ENCODE peak calls at places on chromosomes 2 and 18, in eight cellular contexts. U is ACHN; T is cardiac muscle cell; P is iris pigment epithelial cell; Y is NCI-H1417; O is naive thymus-derived CD8-positive, alpha-beta T cell; Q is HepG2; S is iPS-NIHi11. M is an unnamed sample.
A peak's percentile ranks its signal among the peaks of the same experiment; 100 is the strongest.

GRCh38 chr18:33128581-33128980 is 311.9 kb downstream of the CCDC178 start:
- DNase-seq in T (no peak), U (no peak), Q (no peak), S (no peak), Y (no peak), P (no peak), O (no peak), M (no peak)

GRCh38 chr2:84919885-84920580 is 14.6 kb downstream of the TMSB10 start:
- DNase-seq in Y (peak; percentile 2), O (peak; percentile 54), T (no peak), U (peak; percentile 96), Q (peak; percentile 95), P (peak; percentile 97), S (no peak), M (peak; percentile 94)

GRCh38 chr2:43539991-43540860 is 55.6 kb downstream of the THADA start:
- DNase-seq in Y (no peak), T (no peak), U (peak; percentile 51), Q (no peak), O (no peak), S (no peak), P (peak; percentile 96), M (no peak)

GRCh38 chr2:25176541-25177368 is 8.4 kb upstream of the POMC start:
- DNase-seq in Y (peak; percentile 28), Q (no peak), O (no peak), U (no peak), S (no peak), P (no peak), T (no peak), M (no peak)

GRCh38 chr2:18600255-18600613 is 10.9 kb upstream of the NT5C1B start:
- DNase-seq in O (no peak), P (no peak), Y (no peak), U (no peak), T (no peak), S (no peak), Q (no peak), M (no peak)

GRCh38 chr2:219452361-219453317 is 18.0 kb downstream of the SPEG start:
- DNase-seq in U (peak; percentile 89), Q (no peak), Y (no peak), O (no peak), S (no peak), P (peak; percentile 90), T (no peak), M (no peak)

GRCh38 chr18:23951206-23951605 is 63.3 kb upstream of the TTC39C start:
- DNase-seq in T (no peak), U (no peak), Y (no peak), S (no peak), O (no peak), P (no peak), Q (no peak), M (no peak)

GRCh38 chr18:8499810-8500663 is 109.2 kb upstream of the RAB12 start:
- DNase-seq in U (no peak), P (no peak), Q (no peak), T (no peak), O (no peak), S (no peak), Y (peak; percentile 83), M (no peak)

GRCh38 chr2:18559531-18559930 is 922 bp downstream of the RDH14 start:
- DNase-seq in U (no peak), Q (peak; percentile 5), S (no peak), T (peak; percentile 35), P (no peak), Y (no peak), O (no peak), M (no peak)

GRCh38 chr2:205967391-205968075 is 118.4 kb downstream of the INO80D start:
- DNase-seq in S (no peak), T (no peak), Y (no peak), O (no peak), P (peak; percentile 54), U (no peak), Q (no peak), M (no peak)

GRCh38 chr2:60405266-60405665 is 148.2 kb downstream of the BCL11A start:
- DNase-seq in U (no peak), T (peak; percentile 22), Y (no peak), S (no peak), Q (no peak), P (no peak), O (no peak), M (no peak)

GRCh38 chr2:201513271-201513670 is 61.7 kb downstream of the STRADB start:
- DNase-seq in S (no peak), Q (no peak), T (no peak), Y (no peak), P (no peak), U (no peak), O (no peak), M (no peak)

GRCh38 chr18:47970664-47971523 is 40.4 kb upstream of the SMAD2 start:
- DNase-seq in O (no peak), Y (no peak), S (no peak), P (no peak), T (no peak), U (no peak), Q (no peak), M (no peak)

GRCh38 chr18:61948196-61948800 is 55.5 kb upstream of the RNF152 start:
- DNase-seq in P (peak; percentile 59), T (peak; percentile 4), S (no peak), Y (no peak), Q (no peak), O (no peak), U (no peak), M (no peak)

GRCh38 chr2:88027709-88028389 is 11.5 kb upstream of the RNU2-63P start:
- DNase-seq in P (no peak), Q (no peak), T (no peak), Y (no peak), U (no peak), O (no peak), S (no peak), M (no peak)

GRCh38 chr18:47036298-47036874 is 965 bp upstream of the ELOA2 start:
- DNase-seq in U (peak; percentile 43), S (peak; percentile 39), Q (peak; percentile 28), P (peak; percentile 47), T (peak; percentile 25), O (no peak), Y (no peak), M (peak; percentile 47)

GRCh38 chr2:236070236-236070635 is 98.0 kb downstream of the GBX2 start:
- DNase-seq in O (no peak), U (no peak), T (no peak), S (no peak), P (no peak), Y (no peak), Q (no peak), M (no peak)

GRCh38 chr18:5294618-5295230 is 802 bp downstream of the ZBTB14 start:
- DNase-seq in Y (peak; percentile 79), Q (peak; percentile 27), O (peak; percentile 74), S (no peak), U (peak; percentile 50), T (peak; percentile 70), P (peak; percentile 51), M (peak; percentile 69)

GRCh38 chr2:160551259-160551658 is 57.7 kb upstream of the RBMS1 start:
- DNase-seq in U (no peak), Q (no peak), S (no peak), P (no peak), O (no peak), Y (no peak), T (no peak), M (no peak)

GRCh38 chr2:1393321-1393720 is 19.9 kb upstream of the TPO start:
- DNase-seq in T (no peak), O (no peak), U (no peak), S (no peak), P (no peak), Q (no peak), Y (no peak), M (no peak)

GRCh38 chr18:14747513-14748474 is at the start of gene ANKRD30B:
- DNase-seq in U (no peak), Y (no peak), Q (no peak), T (no peak), S (peak; percentile 21), O (no peak), P (no peak), M (no peak)

GRCh38 chr2:197130318-197130717 is 180.3 kb downstream of the ANKRD44 start:
- DNase-seq in P (no peak), S (no peak), Y (no peak), Q (no peak), T (no peak), O (peak; percentile 63), U (no peak), M (no peak)

GRCh38 chr18:62885804-62886203 is 170.5 kb downstream of the PHLPP1 start:
- DNase-seq in P (no peak), Y (no peak), S (no peak), T (no peak), O (no peak), Q (no peak), U (no peak), M (no peak)

GRCh38 chr2:104046466-104046865 is 807.4 kb upstream of the POU3F3 start:
- DNase-seq in S (no peak), T (no peak), O (no peak), Y (peak; percentile 39), U (no peak), P (no peak), Q (no peak), M (no peak)

GRCh38 chr2:206323486-206323885 is 49.0 kb downstream of the ZDBF2 start:
- DNase-seq in Q (no peak), P (no peak), U (no peak), S (peak; percentile 30), T (no peak), Y (no peak), O (no peak), M (no peak)

GRCh38 chr2:71546777-71547281 is 93.5 kb downstream of the DYSF start:
- DNase-seq in O (no peak), S (no peak), U (no peak), P (no peak), Y (no peak), T (no peak), Q (peak; percentile 18), M (no peak)

GRCh38 chr18:39841133-39842041 is 2113.6 kb upstream of the PIK3C3 start:
- DNase-seq in S (peak; percentile 74), U (peak; percentile 74), Y (peak; percentile 91), Q (peak; percentile 60), T (peak; percentile 64), P (peak; percentile 83), O (no peak), M (peak; percentile 87)

GRCh38 chr2:182890773-182891381 is 24.4 kb upstream of the FRZB start:
- DNase-seq in S (no peak), Y (no peak), P (no peak), U (no peak), O (no peak), Q (peak; percentile 80), T (no peak), M (no peak)

GRCh38 chr18:56861244-56861643 is 210.1 kb downstream of the WDR7 start:
- DNase-seq in U (no peak), O (no peak), P (no peak), Y (peak; percentile 85), T (peak; percentile 49), Q (no peak), S (no peak), M (no peak)

GRCh38 chr2:105521176-105521575 is 122.3 kb upstream of the FHL2 start:
- DNase-seq in P (peak; percentile 20), S (peak; percentile 69), T (peak; percentile 26), O (peak; percentile 28), Q (peak; percentile 18), U (peak; percentile 57), Y (no peak), M (peak; percentile 7)

GRCh38 chr2:3620834-3621233 is 25.9 kb downstream of the COLEC11 start:
- DNase-seq in Y (no peak), P (peak; percentile 81), T (no peak), Q (peak; percentile 92), O (no peak), S (no peak), U (no peak), M (no peak)

GRCh38 chr2:105365176-105365575 is 27.8 kb downstream of the C2orf49 start:
- DNase-seq in T (no peak), Q (no peak), P (peak; percentile 1), U (no peak), O (no peak), S (no peak), Y (no peak), M (no peak)

GRCh38 chr2:96665083-96665569 is 22.6 kb downstream of the FER1L5 start:
- DNase-seq in O (no peak), U (peak; percentile 74), Q (peak; percentile 27), S (no peak), T (peak; percentile 70), P (peak; percentile 100), Y (no peak), M (peak; percentile 96)

GRCh38 chr2:191165190-191165643 is 14.4 kb upstream of the STAT4 start:
- DNase-seq in Q (peak; percentile 23), Y (peak; percentile 42), P (peak; percentile 66), T (peak; percentile 58), S (peak; percentile 53), U (peak; percentile 69), O (peak; percentile 56), M (peak; percentile 62)